ENCODE peak calls at places on chromosomes 2 and 18, in seven cellular contexts. V, T, M, R, I, U and F are unnamed samples.

GRCh38 chr2:2581331-2582159 is 250.5 kb upstream of the MYT1L start:
- DNase-seq in V (no peak), T (no peak), M (no peak), R (no peak), I (peak; percentile 78), U (peak; percentile 44), F (no peak)

GRCh38 chr2:19993731-19994130 is 3.8 kb upstream of the WDR35 start:
- DNase-seq in V (no peak), T (no peak), M (no peak), R (no peak), I (no peak), U (no peak), F (no peak)

GRCh38 chr2:47260971-47261370 is 105.9 kb upstream of the STPG4 start:
- DNase-seq in V (no peak), T (no peak), M (no peak), R (no peak), I (no peak), U (no peak), F (no peak)

GRCh38 chr2:1366546-1367134 is 46.6 kb upstream of the TPO start:
- DNase-seq in V (no peak), T (no peak), M (no peak), R (no peak), I (peak; percentile 59), U (no peak), F (no peak)

GRCh38 chr2:96123290-96123689 is 6.9 kb upstream of the ADRA2B start:
- DNase-seq in V (no peak), T (no peak), M (no peak), R (no peak), I (no peak), U (no peak), F (no peak)

GRCh38 chr18:36467614-36468013 is 170.1 kb downstream of the FHOD3 start:
- DNase-seq in V (no peak), T (no peak), M (no peak), R (no peak), I (no peak), U (no peak), F (no peak)

GRCh38 chr2:205996156-205996555 is 89.8 kb downstream of the INO80D start:
- DNase-seq in V (no peak), T (no peak), M (no peak), R (no peak), I (no peak), U (no peak), F (no peak)

GRCh38 chr2:17441055-17441771 is 77.0 kb downstream of the RAD51AP2 start:
- DNase-seq in V (no peak), T (no peak), M (no peak), R (no peak), I (no peak), U (no peak), F (no peak)

GRCh38 chr2:237073552-237073951 is 12.1 kb upstream of the COPS8 start:
- DNase-seq in V (no peak), T (no peak), M (no peak), R (no peak), I (no peak), U (no peak), F (no peak)

GRCh38 chr2:197613509-197613987 is 61.8 kb downstream of the RFTN2 start:
- DNase-seq in V (no peak), T (no peak), M (no peak), R (peak; percentile 99), I (no peak), U (no peak), F (no peak)

GRCh38 chr2:88042476-88042875 is 13.1 kb downstream of the KRCC1 start:
- DNase-seq in V (no peak), T (no peak), M (no peak), R (no peak), I (no peak), U (no peak), F (no peak)

GRCh38 chr2:74816540-74817331 is 17.2 kb upstream of the HK2 start:
- DNase-seq in V (no peak), T (no peak), M (no peak), R (peak; percentile 92), I (peak; percentile 61), U (peak; percentile 26), F (no peak)

GRCh38 chr2:203790134-203790533 is 77.4 kb upstream of the CTLA4 start:
- DNase-seq in V (no peak), T (no peak), M (no peak), R (no peak), I (no peak), U (no peak), F (no peak)

GRCh38 chr2:28101892-28102291 is 211.4 kb downstream of the BABAM2 start:
- DNase-seq in V (no peak), T (no peak), M (no peak), R (no peak), I (no peak), U (no peak), F (no peak)

GRCh38 chr2:200765139-200765951 is 46.4 kb upstream of the BZW1 start:
- DNase-seq in V (no peak), T (no peak), M (no peak), R (peak; percentile 34), I (no peak), U (no peak), F (no peak)

GRCh38 chr2:172293952-172294351 is 133.4 kb upstream of the ITGA6 start:
- DNase-seq in V (no peak), T (no peak), M (no peak), R (no peak), I (peak; percentile 25), U (no peak), F (no peak)

GRCh38 chr2:135948642-135949355 is 36.6 kb downstream of the DARS1 start:
- DNase-seq in V (no peak), T (no peak), M (no peak), R (no peak), I (no peak), U (no peak), F (no peak)

GRCh38 chr2:197269173-197269572 is 41.4 kb downstream of the ANKRD44 start:
- DNase-seq in V (no peak), T (no peak), M (no peak), R (no peak), I (no peak), U (no peak), F (no peak)

GRCh38 chr18:22171263-22171838 is 2.0 kb downstream of the GATA6 start:
- DNase-seq in V (no peak), T (no peak), M (no peak), R (no peak), I (no peak), U (peak; percentile 67), F (no peak)

DNA sequence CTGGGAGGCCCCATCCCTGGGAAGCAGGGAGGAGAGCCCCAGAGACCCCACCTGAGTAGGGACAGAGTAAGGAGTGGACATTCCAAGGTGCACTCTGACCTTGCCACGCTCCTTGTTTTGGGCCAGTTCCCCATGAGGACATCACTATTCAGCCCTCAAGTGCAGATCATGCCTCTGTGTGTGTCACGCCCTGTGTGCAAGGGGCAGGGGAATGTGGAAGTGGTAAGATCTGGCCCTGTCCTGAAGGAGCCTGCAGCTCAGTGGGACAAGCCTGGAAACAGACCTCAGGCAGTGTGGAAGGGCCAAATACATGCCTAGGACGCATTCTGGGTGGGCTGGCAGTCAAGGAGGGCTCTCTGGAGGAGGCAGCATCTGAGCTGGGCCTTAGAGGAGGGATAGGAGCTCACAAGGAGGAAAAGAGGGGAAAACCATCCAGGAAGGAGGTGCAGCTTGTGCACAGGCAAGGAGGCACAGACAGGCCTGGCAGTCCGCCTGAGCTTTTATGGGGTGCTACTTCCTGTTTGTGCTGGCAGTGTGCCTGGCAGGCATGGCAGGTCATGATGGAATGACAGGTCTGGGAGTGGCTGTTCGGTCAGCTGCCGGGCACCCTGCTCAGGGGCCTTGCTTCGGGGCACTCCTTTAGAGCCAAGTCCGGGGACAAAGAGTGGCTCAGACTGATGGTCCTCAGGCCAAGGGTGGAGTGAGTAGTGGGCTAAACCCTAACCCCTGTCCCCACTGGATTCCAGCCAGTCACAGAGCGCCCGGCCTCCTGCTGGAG is 3.3 kb downstream of the KLHL30 start:
- DNase-seq in V (no peak), T (no peak), M (no peak), R (peak; percentile 54), I (no peak), U (no peak), F (no peak)
- TF ChIP-seq POLR2AphosphoS5 in V (no peak), T (no peak), M (no peak), R (no peak), I (no peak), U (no peak), F (no peak)

DNA sequence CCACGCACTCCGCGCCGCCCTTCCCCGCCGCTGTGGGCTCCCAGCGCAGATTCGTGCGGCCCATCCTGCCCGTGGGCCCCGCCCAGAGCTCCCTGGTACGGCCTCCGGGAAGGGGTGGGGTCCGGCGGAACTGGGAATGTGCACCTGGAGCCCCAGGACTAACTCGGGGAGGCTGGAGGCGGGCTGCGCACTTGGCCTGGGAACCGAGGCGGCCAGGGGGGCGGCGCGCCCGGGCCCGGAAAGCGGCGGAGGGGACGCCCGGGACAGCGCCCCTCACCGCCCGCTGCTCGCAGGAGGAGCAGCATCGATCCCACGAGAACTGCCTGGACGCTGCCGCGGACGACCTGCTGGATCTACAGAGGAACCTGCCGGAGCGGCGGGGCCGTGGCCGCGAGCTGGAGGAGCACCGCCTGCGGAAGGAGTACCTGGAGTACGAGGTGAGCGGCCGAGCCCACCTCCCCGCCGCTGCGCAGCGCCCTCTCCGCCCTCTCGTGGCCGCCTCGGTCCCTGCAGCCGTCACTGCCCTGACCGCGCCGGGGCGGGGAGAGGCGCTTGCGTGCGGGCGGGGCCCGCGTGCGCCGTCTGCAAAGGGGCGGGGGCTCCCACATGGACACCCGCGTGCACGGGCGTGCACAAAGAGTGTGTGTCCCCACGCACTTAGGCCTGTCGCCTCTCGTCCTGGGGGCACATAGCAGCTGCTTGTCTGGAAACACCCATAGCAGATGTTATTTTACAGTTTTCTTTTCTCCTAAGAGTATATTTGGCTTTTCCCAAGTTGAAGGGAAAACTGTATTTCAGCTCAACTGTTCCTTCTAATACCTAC is 25.2 kb downstream of the PSD4 start:
- DNase-seq in V (no peak), T (peak; percentile 45), M (peak; percentile 84), R (peak; percentile 73), I (peak; percentile 95), U (peak; percentile 95), F (no peak)
- TF ChIP-seq TAF1 in V (no peak), T (no peak), M (no peak), R (peak; percentile 76), I (no peak), U (no peak), F (no peak)

GRCh38 chr2:33365264-33365663 is 111.2 kb upstream of the RASGRP3 start:
- DNase-seq in V (no peak), T (no peak), M (no peak), R (no peak), I (no peak), U (no peak), F (no peak)

GRCh38 chr2:33370886-33371285 is 105.6 kb upstream of the RASGRP3 start:
- DNase-seq in V (no peak), T (no peak), M (no peak), R (no peak), I (no peak), U (no peak), F (no peak)

GRCh38 chr2:33371304-33372090 is 105.0 kb upstream of the RASGRP3 start:
- DNase-seq in V (no peak), T (no peak), M (no peak), R (no peak), I (no peak), U (no peak), F (no peak)

GRCh38 chr2:33363599-33364300 is 112.7 kb upstream of the RASGRP3 start:
- DNase-seq in V (no peak), T (no peak), M (no peak), R (no peak), I (no peak), U (no peak), F (no peak)

GRCh38 chr2:33366473-33366872 is 110.0 kb upstream of the RASGRP3 start:
- DNase-seq in V (no peak), T (no peak), M (no peak), R (no peak), I (no peak), U (no peak), F (no peak)
- TF ChIP-seq POLR2AphosphoS5 in V (no peak), T (no peak), M (no peak), R (no peak), I (peak; percentile 40), U (no peak), F (no peak)

GRCh38 chr18:9802774-9803697 is 82.7 kb upstream of the TXNDC2 start:
- DNase-seq in V (no peak), T (peak; percentile 93), M (no peak), R (peak; percentile 68), I (no peak), U (no peak), F (no peak)
- TF ChIP-seq TAF1 in V (no peak), T (peak; percentile 61), M (no peak), R (peak; percentile 13), I (no peak), U (no peak), F (no peak)